ENCODE peak calls at places on chromosome 6, in nine cellular contexts. C, K, G, N, F, V, M, T and L are unnamed samples.

GRCh38 chr6:93293399-93294271 is 125.7 kb downstream of the EPHA7 start:
- DNase-seq in C (no peak), K (no peak), G (no peak), N (no peak), F (no peak), V (no peak), M (no peak), T (no peak), L (no peak)

GRCh38 chr6:34053721-34054120 is 92.2 kb downstream of the GRM4 start:
- DNase-seq in C (no peak), K (no peak), G (no peak), N (no peak), F (no peak), V (no peak), M (no peak), T (no peak), L (no peak)

GRCh38 chr6:42923656-42924055 is 5.6 kb upstream of the CNPY3 start:
- DNase-seq in C (peak; percentile 12), K (no peak), G (no peak), N (no peak), F (no peak), V (no peak), M (peak; percentile 61), T (no peak), L (no peak)

GRCh38 chr6:43833223-43833995 is 63.4 kb downstream of the VEGFA start:
- DNase-seq in C (no peak), K (peak; percentile 64), G (no peak), N (no peak), F (no peak), V (no peak), M (no peak), T (no peak), L (no peak)

GRCh38 chr6:331622-332521 is 39.6 kb downstream of the DUSP22 start:
- DNase-seq in C (no peak), K (no peak), G (no peak), N (no peak), F (no peak), V (no peak), M (no peak), T (no peak), L (no peak)

GRCh38 chr6:163756079-163756478 is 341.6 kb downstream of the QKI start:
- DNase-seq in C (no peak), K (no peak), G (no peak), N (no peak), F (no peak), V (no peak), M (no peak), T (no peak), L (no peak)

GRCh38 chr6:117227245-117227962 is 38.0 kb upstream of the VGLL2 start:
- DNase-seq in C (no peak), K (no peak), G (no peak), N (no peak), F (no peak), V (no peak), M (peak; percentile 6), T (no peak), L (no peak)

GRCh38 chr6:116008470-116009229 is 52.0 kb downstream of the FRK start:
- DNase-seq in C (peak; percentile 79), K (no peak), G (peak; percentile 6), N (no peak), F (no peak), V (no peak), M (peak; percentile 70), T (peak; percentile 89), L (no peak)

GRCh38 chr6:127146935-127147334 is 28.5 kb downstream of the RSPO3 start:
- DNase-seq in C (peak; percentile 79), K (no peak), G (no peak), N (no peak), F (no peak), V (no peak), M (peak; percentile 85), T (peak; percentile 90), L (no peak)

GRCh38 chr6:3410385-3411360 is 46.2 kb downstream of the SLC22A23 start:
- DNase-seq in C (peak; percentile 71), K (peak; percentile 61), G (peak; percentile 51), N (peak; percentile 92), F (peak; percentile 59), V (no peak), M (peak; percentile 75), T (peak; percentile 59), L (peak; percentile 51)

GRCh38 chr6:11163932-11164331 is 52.4 kb upstream of the ERVFRD-1 start:
- DNase-seq in C (no peak), K (no peak), G (no peak), N (no peak), F (no peak), V (no peak), M (no peak), T (no peak), L (no peak)

GRCh38 chr6:143490775-143491174 is 20.7 kb downstream of the FUCA2 start:
- DNase-seq in C (no peak), K (no peak), G (no peak), N (no peak), F (no peak), V (no peak), M (no peak), T (no peak), L (no peak)

GRCh38 chr6:113089056-113089455 is 741.9 kb downstream of the RFPL4B start:
- DNase-seq in C (no peak), K (no peak), G (no peak), N (no peak), F (no peak), V (no peak), M (no peak), T (no peak), L (no peak)

DNA sequence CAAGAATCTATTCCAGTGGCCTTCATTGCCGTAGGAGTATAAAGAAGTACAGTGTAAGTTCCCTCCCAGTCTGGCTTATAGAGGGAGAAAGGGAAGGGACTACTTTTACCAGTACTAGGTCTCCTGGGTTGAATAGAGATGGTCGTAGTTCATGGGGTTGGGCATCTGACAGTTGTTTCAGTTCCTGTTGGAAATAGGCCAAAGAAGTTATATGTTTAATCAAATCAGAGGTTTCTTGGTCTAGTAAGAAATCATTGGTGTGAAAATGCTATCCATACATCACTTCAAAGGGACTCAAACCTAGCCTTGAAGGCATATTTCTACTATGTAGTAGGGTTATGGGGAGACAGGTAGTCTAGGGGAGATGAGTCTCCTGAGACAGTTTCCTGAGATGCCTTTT is 45.6 kb upstream of the MAN1A1 start:
- DNase-seq in C (no peak), K (no peak), G (no peak), N (no peak), F (no peak), V (no peak), M (no peak), T (no peak), L (no peak)
- H3K4me1 ChIP-seq in C (no peaks in the 10 kb centered on the region), K (no peaks in the 10 kb centered on the region), G (no peaks in the 10 kb centered on the region), N (no peaks in the 10 kb centered on the region), F (no peaks in the 10 kb centered on the region), V (no peaks in the 10 kb centered on the region), M (no peaks in the 10 kb centered on the region), T (no peaks in the 10 kb centered on the region), L (no peaks in the 10 kb centered on the region)

GRCh38 chr6:169964440-169965212 is 213.2 kb downstream of the ERMARD start:
- DNase-seq in C (no peak), K (peak; percentile 18), G (no peak), N (no peak), F (no peak), V (peak; percentile 10), M (no peak), T (no peak), L (no peak)

GRCh38 chr6:169960891-169961611 is 209.6 kb downstream of the ERMARD start:
- DNase-seq in C (peak; percentile 12), K (peak; percentile 23), G (no peak), N (peak; percentile 32), F (peak; percentile 54), V (no peak), M (no peak), T (no peak), L (no peak)

GRCh38 chr6:169961772-169962561 is 210.5 kb downstream of the ERMARD start:
- DNase-seq in C (peak; percentile 20), K (peak; percentile 24), G (no peak), N (peak; percentile 72), F (peak; percentile 68), V (peak; percentile 74), M (peak; percentile 26), T (peak; percentile 40), L (peak; percentile 46)

GRCh38 chr6:169963581-169964297 is 212.3 kb downstream of the ERMARD start:
- DNase-seq in C (no peak), K (peak; percentile 16), G (no peak), N (no peak), F (peak; percentile 27), V (no peak), M (no peak), T (no peak), L (no peak)

GRCh38 chr6:169962604-169963469 is 211.4 kb downstream of the ERMARD start:
- DNase-seq in C (no peak), K (peak; percentile 20), G (no peak), N (no peak), F (peak; percentile 45), V (no peak), M (no peak), T (no peak), L (peak; percentile 33)
- H3K4me3 ChIP-seq in C (no peak overlapping the region), K (no peak overlapping the region), G (no peak overlapping the region), N (no peak overlapping the region), F (peak overlapping the region; percentile 44), V (no peak overlapping the region), M (no peak overlapping the region), T (no peak overlapping the region), L (peak overlapping the region; percentile 45)

GRCh38 chr6:150767585-150768164 is 97.8 kb upstream of the MTHFD1L start:
- DNase-seq in C (peak; percentile 36), K (no peak), G (no peak), N (peak; percentile 65), F (no peak), V (no peak), M (peak; percentile 44), T (peak; percentile 90), L (no peak)
- H3K4me1 ChIP-seq in C (peaks cover 11% of the 10 kb centered on the region), K (peaks cover 8% of the 10 kb centered on the region), G (no peaks in the 10 kb centered on the region), N (peaks cover 29% of the 10 kb centered on the region), F (peaks cover 29% of the 10 kb centered on the region), V (peaks cover 5% of the 10 kb centered on the region), M (peaks cover 14% of the 10 kb centered on the region), T (peaks cover 13% of the 10 kb centered on the region), L (no peaks in the 10 kb centered on the region)

GRCh38 chr6:5936140-5936539 is 70.6 kb downstream of the NRN1 start:
- DNase-seq in C (peak; percentile 23), K (no peak), G (no peak), N (no peak), F (no peak), V (no peak), M (peak; percentile 4), T (no peak), L (no peak)

GRCh38 chr6:5930968-5931367 is 75.8 kb downstream of the NRN1 start:
- DNase-seq in C (no peak), K (no peak), G (no peak), N (no peak), F (no peak), V (no peak), M (no peak), T (no peak), L (no peak)

DNA sequence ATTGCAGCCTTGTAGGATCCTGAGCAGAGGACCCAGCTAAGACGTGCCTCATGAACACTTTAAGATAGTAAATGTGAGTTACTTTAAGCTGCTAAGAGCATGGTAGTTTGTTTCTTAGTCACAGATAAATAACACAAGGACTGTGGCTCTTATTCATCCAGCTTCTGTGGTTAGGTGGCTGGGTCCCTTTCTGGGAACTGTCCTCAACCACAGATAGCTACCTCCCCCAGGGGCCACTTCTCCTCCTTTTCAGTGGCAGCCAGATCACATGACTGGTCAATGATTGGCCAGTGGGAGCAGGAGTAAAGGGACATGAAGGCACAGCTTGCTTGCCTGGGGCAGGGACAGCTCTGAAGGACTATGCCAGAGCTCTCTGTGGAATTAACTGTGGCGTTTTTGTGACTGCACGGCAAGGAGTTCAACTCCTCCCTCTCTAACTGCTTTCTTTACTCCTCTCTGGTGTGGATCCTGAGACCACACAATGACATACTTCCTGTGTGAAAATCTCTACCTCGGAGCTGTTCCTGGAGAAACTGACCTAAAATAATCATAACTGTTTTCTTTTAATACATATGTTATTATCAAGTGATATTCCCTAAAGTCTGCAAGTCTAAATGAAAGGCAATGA is 76.5 kb downstream of the NRN1 start:
- DNase-seq in C (no peak), K (no peak), G (no peak), N (no peak), F (no peak), V (no peak), M (no peak), T (no peak), L (no peak)
- H3K4me3 ChIP-seq in C (no peak overlapping the region), K (no peak overlapping the region), G (no peak overlapping the region), N (no peak overlapping the region), F (no peak overlapping the region), V (no peak overlapping the region), M (no peak overlapping the region), T (no peak overlapping the region), L (no peak overlapping the region)